ENCODE peak calls at places on chromosome 7, in six cellular contexts. V is stimulated activated CD8-positive, alpha-beta memory T cell treated with anti-CD3 and anti-CD28 coated beads, Interleukin-4, amount 100 ng/mL, for 1 hour; T is fibroblast of pulmonary artery; W is occipital lobe; Y is psoas muscle; C is RCC 7860. J is an unnamed sample.
A peak's percentile ranks its signal among the peaks of the same experiment; 100 is the strongest.

GRCh38 chr7:100694196-100694745 is at the start of gene GIGYF1:
- DNase-seq in W (peak; percentile 60), V (peak; percentile 46), T (peak; percentile 61), C (peak; percentile 36), Y (peak; percentile 81), J (peak; percentile 20)

GRCh38 chr7:31054608-31055273 is 2.6 kb downstream of the ADCYAP1R1 start:
- DNase-seq in T (no peak), W (no peak), V (no peak), Y (no peak), C (no peak), J (no peak)

GRCh38 chr7:115676080-115676479 is 354.5 kb downstream of the TFEC start:
- DNase-seq in Y (no peak), C (peak; percentile 33), T (peak; percentile 69), W (no peak), V (no peak), J (peak; percentile 36)

GRCh38 chr7:111384065-111384891 is 178.0 kb downstream of the IMMP2L start:
- DNase-seq in T (peak; percentile 58), C (no peak), V (no peak), W (no peak), Y (no peak), J (peak; percentile 33)

GRCh38 chr7:113217314-113217713 is 99.0 kb upstream of the SMIM30 start:
- DNase-seq in V (no peak), Y (no peak), C (no peak), T (peak; percentile 6), W (no peak), J (peak; percentile 8)

GRCh38 chr7:107432261-107432660 is 37.6 kb upstream of the GPR22 start:
- DNase-seq in W (no peak), C (no peak), V (no peak), T (no peak), Y (no peak), J (no peak)

GRCh38 chr7:47937065-47937687 is 11.1 kb downstream of the PKD1L1 start:
- DNase-seq in C (peak; percentile 32), T (no peak), V (no peak), W (no peak), Y (no peak), J (no peak)

GRCh38 chr7:66333443-66333842 is 128.3 kb downstream of the TPST1 start:
- DNase-seq in T (no peak), W (no peak), C (no peak), V (no peak), Y (no peak), J (no peak)

GRCh38 chr7:33511735-33512134 is 382.4 kb downstream of the BBS9 start:
- DNase-seq in T (no peak), W (no peak), Y (no peak), V (no peak), C (no peak), J (no peak)

GRCh38 chr7:114765331-114766125 is 156.4 kb upstream of the MDFIC start:
- DNase-seq in V (no peak), C (no peak), T (no peak), W (no peak), Y (no peak), J (no peak)

GRCh38 chr7:26356266-26356665 is 64.6 kb downstream of the SNX10 start:
- DNase-seq in T (no peak), W (no peak), V (no peak), Y (no peak), C (no peak), J (no peak)

GRCh38 chr7:26365077-26365896 is 73.6 kb downstream of the SNX10 start:
- DNase-seq in V (peak; percentile 25), C (peak; percentile 65), T (peak; percentile 86), Y (no peak), W (peak; percentile 51), J (peak; percentile 42)

GRCh38 chr7:70238171-70238575 is 639.9 kb downstream of the AUTS2 start:
- DNase-seq in W (no peak), V (no peak), C (no peak), Y (no peak), T (no peak), J (no peak)

GRCh38 chr7:79403879-79404278 is 49.6 kb downstream of the MAGI2 start:
- DNase-seq in V (no peak), T (no peak), Y (no peak), C (no peak), W (no peak), J (no peak)

GRCh38 chr7:29684787-29685650 is 121.3 kb upstream of the WIPF3 start:
- DNase-seq in C (peak; percentile 46), W (peak; percentile 64), Y (peak; percentile 85), T (peak; percentile 77), V (peak; percentile 3), J (peak; percentile 60)

GRCh38 chr7:51310131-51310583 is 6.5 kb downstream of the COBL start:
- DNase-seq in V (no peak), T (no peak), C (no peak), W (no peak), Y (no peak), J (no peak)

GRCh38 chr7:116438274-116438673 is 61.3 kb upstream of the CAV2 start:
- DNase-seq in W (no peak), Y (no peak), C (peak; percentile 58), V (no peak), T (no peak), J (no peak)

GRCh38 chr7:32218741-32219283 is 148.6 kb upstream of the PDE1C start:
- DNase-seq in V (no peak), C (no peak), Y (no peak), W (no peak), T (no peak), J (no peak)

GRCh38 chr7:28988818-28989595 is 30.9 kb upstream of the TRIL start:
- DNase-seq in W (no peak), T (peak; percentile 94), V (no peak), Y (peak; percentile 78), C (no peak), J (peak; percentile 98)

GRCh38 chr7:109522585-109522984 is 952.9 kb downstream of the DNAJB9 start:
- DNase-seq in Y (no peak), V (no peak), C (no peak), T (no peak), W (no peak), J (no peak)

J was measured in astrocyte.